ENCODE peak calls at places on chromosomes 16 and 17, in six cellular contexts. One of them, this sample, is unnamed.

GRCh38 chr17:40548491-40548981 is 16.7 kb downstream of the CCR7 start:
- DNase-seq in COR-L47: no peak
- DNase-seq in sigmoid colon: no peak
- DNase-seq in endothelial cell: no peak
- DNase-seq in CD4-positive, alpha-beta T cell: no peak
- DNase-seq in kidney tubule cell: no peak
- DNase-seq in this sample: no peak

GRCh38 chr17:81794509-81794908 is 9.4 kb upstream of the GCGR start:
- DNase-seq in COR-L47: no peak
- DNase-seq in sigmoid colon: no peak
- DNase-seq in endothelial cell: no peak
- DNase-seq in CD4-positive, alpha-beta T cell: no peak
- DNase-seq in kidney tubule cell: no peak
- DNase-seq in this sample: no peak

GRCh38 chr17:10798332-10798749 is 5.6 kb downstream of the TMEM238L start:
- DNase-seq in COR-L47: no peak
- DNase-seq in sigmoid colon: no peak
- DNase-seq in endothelial cell: no peak
- DNase-seq in CD4-positive, alpha-beta T cell: no peak
- DNase-seq in kidney tubule cell: no peak
- DNase-seq in this sample: no peak

GRCh38 chr16:84266451-84266850 is 26.6 kb upstream of the KCNG4 start:
- DNase-seq in COR-L47: no peak
- DNase-seq in sigmoid colon: no peak
- DNase-seq in endothelial cell: peak
- DNase-seq in CD4-positive, alpha-beta T cell: no peak
- DNase-seq in kidney tubule cell: peak
- DNase-seq in this sample: peak

GRCh38 chr17:75980188-75981018 is 1.4 kb downstream of the TEN1 start:
- DNase-seq in COR-L47: no peak
- DNase-seq in sigmoid colon: peak
- DNase-seq in endothelial cell: no peak
- DNase-seq in CD4-positive, alpha-beta T cell: no peak
- DNase-seq in kidney tubule cell: peak
- DNase-seq in this sample: no peak

GRCh38 chr16:55843105-55843395 is 10.2 kb upstream of the CES1 start:
- DNase-seq in COR-L47: no peak
- DNase-seq in sigmoid colon: no peak
- DNase-seq in endothelial cell: no peak
- DNase-seq in CD4-positive, alpha-beta T cell: no peak
- DNase-seq in kidney tubule cell: no peak
- DNase-seq in this sample: no peak

GRCh38 chr17:59425085-59425901 is 93.8 kb downstream of the YPEL2 start:
- DNase-seq in COR-L47: no peak
- DNase-seq in sigmoid colon: peak
- DNase-seq in endothelial cell: no peak
- DNase-seq in CD4-positive, alpha-beta T cell: no peak
- DNase-seq in kidney tubule cell: peak
- DNase-seq in this sample: no peak

GRCh38 chr16:85463228-85463611 is 149.9 kb upstream of the GSE1 start:
- DNase-seq in COR-L47: no peak
- DNase-seq in sigmoid colon: no peak
- DNase-seq in endothelial cell: no peak
- DNase-seq in CD4-positive, alpha-beta T cell: no peak
- DNase-seq in kidney tubule cell: no peak
- DNase-seq in this sample: no peak

GRCh38 chr17:82424001-82424862 is 5.8 kb upstream of the OGFOD3 start:
- DNase-seq in COR-L47: no peak
- DNase-seq in sigmoid colon: no peak
- DNase-seq in endothelial cell: peak
- DNase-seq in CD4-positive, alpha-beta T cell: no peak
- DNase-seq in kidney tubule cell: peak
- DNase-seq in this sample: peak

GRCh38 chr17:82697808-82698064 is 762 bp downstream of the RAB40B start:
- DNase-seq in COR-L47: no peak
- DNase-seq in sigmoid colon: no peak
- DNase-seq in endothelial cell: no peak
- DNase-seq in CD4-positive, alpha-beta T cell: no peak
- DNase-seq in kidney tubule cell: no peak
- DNase-seq in this sample: no peak

GRCh38 chr17:4580291-4580690 is 4.0 kb upstream of the SMTNL2 start:
- DNase-seq in COR-L47: no peak
- DNase-seq in sigmoid colon: no peak
- DNase-seq in endothelial cell: no peak
- DNase-seq in CD4-positive, alpha-beta T cell: no peak
- DNase-seq in kidney tubule cell: peak
- DNase-seq in this sample: no peak

GRCh38 chr16:2804728-2805127 is 6.5 kb downstream of the PRSS41 start:
- DNase-seq in COR-L47: no peak
- DNase-seq in sigmoid colon: no peak
- DNase-seq in endothelial cell: no peak
- DNase-seq in CD4-positive, alpha-beta T cell: no peak
- DNase-seq in kidney tubule cell: no peak
- DNase-seq in this sample: no peak

GRCh38 chr16:63650550-63650949 is 1471.3 kb downstream of the CDH11 start:
- DNase-seq in COR-L47: no peak
- DNase-seq in sigmoid colon: no peak
- DNase-seq in endothelial cell: no peak
- DNase-seq in CD4-positive, alpha-beta T cell: no peak
- DNase-seq in kidney tubule cell: no peak
- DNase-seq in this sample: no peak

GRCh38 chr16:79114759-79115158 is 485.8 kb downstream of the MAF start:
- DNase-seq in COR-L47: no peak
- DNase-seq in sigmoid colon: no peak
- DNase-seq in endothelial cell: no peak
- DNase-seq in CD4-positive, alpha-beta T cell: no peak
- DNase-seq in kidney tubule cell: no peak
- DNase-seq in this sample: no peak

GRCh38 chr17:65711671-65712276 is 150.3 kb upstream of the AXIN2 start:
- DNase-seq in COR-L47: no peak
- DNase-seq in sigmoid colon: no peak
- DNase-seq in endothelial cell: no peak
- DNase-seq in CD4-positive, alpha-beta T cell: no peak
- DNase-seq in kidney tubule cell: no peak
- DNase-seq in this sample: no peak

GRCh38 chr16:15952265-15952711 is 2.9 kb downstream of the ABCC1 start:
- DNase-seq in COR-L47: no peak
- DNase-seq in sigmoid colon: no peak
- DNase-seq in endothelial cell: no peak
- DNase-seq in CD4-positive, alpha-beta T cell: no peak
- DNase-seq in kidney tubule cell: no peak
- DNase-seq in this sample: no peak

GRCh38 chr17:70336411-70336810 is 167.1 kb downstream of the KCNJ2 start:
- DNase-seq in COR-L47: no peak
- DNase-seq in sigmoid colon: no peak
- DNase-seq in endothelial cell: no peak
- DNase-seq in CD4-positive, alpha-beta T cell: no peak
- DNase-seq in kidney tubule cell: no peak
- DNase-seq in this sample: no peak

GRCh38 chr17:48471807-48472484 is 41.9 kb upstream of the SKAP1 start:
- DNase-seq in COR-L47: no peak
- DNase-seq in sigmoid colon: no peak
- DNase-seq in endothelial cell: no peak
- DNase-seq in CD4-positive, alpha-beta T cell: no peak
- DNase-seq in kidney tubule cell: no peak
- DNase-seq in this sample: no peak

GRCh38 chr17:14011740-14012405 is 57.4 kb upstream of the COX10 start:
- DNase-seq in COR-L47: no peak
- DNase-seq in sigmoid colon: no peak
- DNase-seq in endothelial cell: peak
- DNase-seq in CD4-positive, alpha-beta T cell: no peak
- DNase-seq in kidney tubule cell: no peak
- DNase-seq in this sample: no peak

GRCh38 chr17:66191607-66192377 is at the start of gene CEP112:
- DNase-seq in COR-L47: peak
- DNase-seq in sigmoid colon: peak
- DNase-seq in endothelial cell: peak
- DNase-seq in CD4-positive, alpha-beta T cell: peak
- DNase-seq in kidney tubule cell: peak
- DNase-seq in this sample: peak

GRCh38 chr17:82346342-82347300 is 12.4 kb upstream of the TEX19 start:
- DNase-seq in COR-L47: no peak
- DNase-seq in sigmoid colon: no peak
- DNase-seq in endothelial cell: no peak
- DNase-seq in CD4-positive, alpha-beta T cell: no peak
- DNase-seq in kidney tubule cell: no peak
- DNase-seq in this sample: no peak

GRCh38 chr17:16444258-16444886 is 29.0 kb downstream of the TRPV2 start:
- DNase-seq in COR-L47: no peak
- DNase-seq in sigmoid colon: no peak
- DNase-seq in endothelial cell: no peak
- DNase-seq in CD4-positive, alpha-beta T cell: no peak
- DNase-seq in kidney tubule cell: peak
- DNase-seq in this sample: no peak

GRCh38 chr17:1787301-1787902 is 25.5 kb downstream of the SERPINF1 start:
- DNase-seq in COR-L47: no peak
- DNase-seq in sigmoid colon: peak
- DNase-seq in endothelial cell: no peak
- DNase-seq in CD4-positive, alpha-beta T cell: no peak
- DNase-seq in kidney tubule cell: peak
- DNase-seq in this sample: no peak

GRCh38 chr16:71855937-71856662 is 10.3 kb downstream of the ATXN1L start:
- DNase-seq in COR-L47: no peak
- DNase-seq in sigmoid colon: no peak
- DNase-seq in endothelial cell: no peak
- DNase-seq in CD4-positive, alpha-beta T cell: no peak
- DNase-seq in kidney tubule cell: peak
- DNase-seq in this sample: no peak

GRCh38 chr17:62781826-62782225 is 26.3 kb downstream of the MARCHF10 start:
- DNase-seq in COR-L47: no peak
- DNase-seq in sigmoid colon: no peak
- DNase-seq in endothelial cell: no peak
- DNase-seq in CD4-positive, alpha-beta T cell: no peak
- DNase-seq in kidney tubule cell: peak
- DNase-seq in this sample: no peak

GRCh38 chr16:30984669-30985400 is at the start of gene HSD3B7:
- DNase-seq in COR-L47: peak
- DNase-seq in sigmoid colon: peak
- DNase-seq in endothelial cell: peak
- DNase-seq in CD4-positive, alpha-beta T cell: peak
- DNase-seq in kidney tubule cell: peak
- DNase-seq in this sample: peak

GRCh38 chr16:5490499-5490898 is 392.9 kb upstream of the EEF2KMT start:
- DNase-seq in COR-L47: no peak
- DNase-seq in sigmoid colon: no peak
- DNase-seq in endothelial cell: peak
- DNase-seq in CD4-positive, alpha-beta T cell: no peak
- DNase-seq in kidney tubule cell: peak
- DNase-seq in this sample: peak

GRCh38 chr17:15999974-16000827 is 577 bp downstream of the TTC19 start:
- DNase-seq in COR-L47: no peak
- DNase-seq in sigmoid colon: peak
- DNase-seq in endothelial cell: peak
- DNase-seq in CD4-positive, alpha-beta T cell: no peak
- DNase-seq in kidney tubule cell: peak
- DNase-seq in this sample: no peak

GRCh38 chr17:2282297-2282873 is 21.2 kb downstream of the SMG6 start:
- DNase-seq in COR-L47: no peak
- DNase-seq in sigmoid colon: no peak
- DNase-seq in endothelial cell: no peak
- DNase-seq in CD4-positive, alpha-beta T cell: no peak
- DNase-seq in kidney tubule cell: peak
- DNase-seq in this sample: no peak